ENCODE peak calls at places on chromosome 13, in four cellular contexts. M is body of pancreas, H is Peyer's patch, G is cardiac muscle cell. U is an unnamed sample. For H3K27me3, the result is how much of the 10 kb centered on the place peaks cover.

GRCh38 chr13:44272692-44273091 is 100.9 kb upstream of the SERP2 start:
- DNase-seq in M (no peak), H (no peak), G (peak), U (no peak)

GRCh38 chr13:76723551-76724232 is 162.5 kb downstream of the KCTD12 start:
- DNase-seq in G (peak), M (peak), H (no peak), U (no peak)

GRCh38 chr13:24148414-24149305 is 11.9 kb upstream of the SPATA13 start:
- DNase-seq in H (peak), M (peak), G (peak), U (no peak)

GRCh38 chr13:68888832-68889231 is 1218.8 kb upstream of the ATXN8OS start:
- DNase-seq in M (no peak), H (no peak), G (no peak), U (no peak)

GRCh38 chr13:97567510-97568243 is 133.7 kb downstream of the RAP2A start:
- DNase-seq in G (peak), H (peak), M (peak), U (no peak)

GRCh38 chr13:113548778-113549621 is 35.6 kb upstream of the TFDP1 start:
- DNase-seq in M (no peak), H (peak), G (no peak), U (no peak)

GRCh38 chr13:99085139-99085845 is 107.4 kb upstream of the DOCK9 start:
- DNase-seq in G (no peak), H (no peak), M (peak), U (peak)

GRCh38 chr13:114145256-114145655 is 12.8 kb upstream of the RASA3 start:
- DNase-seq in G (no peak), H (peak), M (no peak), U (no peak)

GRCh38 chr13:102141625-102142472 is 260.0 kb downstream of the FGF14 start:
- DNase-seq in M (no peak), G (peak), H (no peak), U (no peak)

GRCh38 chr13:43805071-43805468 is 18.3 kb upstream of the ENOX1 start:
- DNase-seq in M (no peak), G (peak), H (no peak), U (no peak)

GRCh38 chr13:48492123-48493075 is 40.5 kb downstream of the RCBTB2 start:
- DNase-seq in G (peak), M (peak), H (peak), U (peak)

GRCh38 chr13:33869005-33869404 is 51.1 kb downstream of the RFC3 start:
- DNase-seq in H (no peak), M (no peak), G (no peak), U (no peak)

GRCh38 chr13:40961224-40961623 is 57.9 kb downstream of the ELF1 start:
- DNase-seq in G (no peak), H (no peak), M (no peak), U (no peak)

GRCh38 chr13:110815471-110816204 is 99.2 kb downstream of the ANKRD10 start:
- DNase-seq in M (no peak), G (no peak), H (no peak), U (no peak)

GRCh38 chr13:86383561-86383960 is 584.3 kb upstream of the SLITRK6 start:
- DNase-seq in G (no peak), H (no peak), M (no peak), U (no peak)

GRCh38 chr13:52779028-52779612 is 39.5 kb upstream of the CNMD start:
- DNase-seq in G (no peak), H (no peak), M (no peak), U (no peak)

GRCh38 chr13:34654682-34655081 is 287.4 kb upstream of the NBEA start:
- DNase-seq in G (peak), H (no peak), M (peak), U (no peak)

GRCh38 chr13:91017031-91017668 is 330.3 kb upstream of the MIR17HG start:
- DNase-seq in H (no peak), G (peak), M (peak), U (no peak)

GRCh38 chr13:57946361-57946760 is 314.8 kb downstream of the PCDH17 start:
- DNase-seq in G (peak), M (no peak), H (no peak), U (no peak)

GRCh38 chr13:112725346-112726017 is 35.6 kb downstream of the ATP11A start:
- DNase-seq in G (no peak), M (no peak), H (no peak), U (peak)

GRCh38 chr13:51942189-51942588 is 69.1 kb downstream of the ATP7B start:
- DNase-seq in H (peak), M (no peak), G (no peak), U (peak)

GRCh38 chr13:49869514-49869913 is 66.6 kb downstream of the SPRYD7 start:
- DNase-seq in M (peak), G (peak), H (no peak), U (no peak)

GRCh38 chr13:98549006-98549727 is 27.7 kb downstream of the STK24 start:
- DNase-seq in H (no peak), M (no peak), G (peak), U (no peak)

GRCh38 chr13:48642061-48642460 is 11.7 kb upstream of the CYSLTR2 start:
- DNase-seq in M (no peak), G (no peak), H (no peak), U (no peak)

GRCh38 chr13:111938743-111939142 is 128.2 kb upstream of the SOX1 start:
- DNase-seq in M (no peak), H (no peak), G (no peak), U (no peak)

GRCh38 chr13:51113969-51114368 is 2.9 kb upstream of the C13orf42 start:
- DNase-seq in G (no peak), M (no peak), H (no peak), U (no peak)

GRCh38 chr13:113930711-113931637 is 42.9 kb downstream of the C13orf46 start:
- DNase-seq in H (peak), G (no peak), M (no peak), U (peak)

GRCh38 chr13:60617863-60618733 is 221.1 kb downstream of the TDRD3 start:
- DNase-seq in M (no peak), H (no peak), G (peak), U (no peak)

GRCh38 chr13:50437252-50437651 is 406.2 kb downstream of the DLEU7 start:
- DNase-seq in M (no peak), H (no peak), G (no peak), U (no peak)

GRCh38 chr13:56558698-56559320 is 581.9 kb upstream of the PRR20A start:
- DNase-seq in H (no peak), G (no peak), M (no peak), U (no peak)

GRCh38 chr13:22789027-22789593 is 391.7 kb upstream of the SGCG start:
- DNase-seq in M (no peak), G (no peak), H (no peak), U (no peak)

GRCh38 chr13:99829156-99829555 is 142.4 kb downstream of the ZIC5 start:
- DNase-seq in G (no peak), M (no peak), H (no peak), U (no peak)

DNA sequence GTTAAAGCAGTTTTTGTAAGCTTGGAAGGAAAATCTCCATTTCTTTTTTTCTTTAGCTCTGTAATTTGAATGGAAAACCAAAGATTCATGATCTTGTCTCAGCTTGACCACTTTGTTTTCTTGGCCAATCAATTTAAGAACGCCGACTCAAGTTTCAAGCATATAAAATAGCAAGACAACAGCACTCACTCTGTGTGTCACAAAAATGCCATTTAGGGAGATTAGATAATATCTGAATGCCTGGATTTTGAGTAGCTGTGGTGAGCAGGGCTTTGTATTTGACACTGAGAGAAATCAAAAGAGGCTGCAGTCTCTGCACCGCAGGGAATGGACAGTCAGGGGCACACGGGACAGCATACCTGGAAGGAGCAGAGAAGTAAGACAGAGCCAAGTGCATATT is 209.5 kb upstream of the SLC10A2 start:
- DNase-seq in G (no peak), H (no peak), M (no peak), U (no peak)
- H3K27me3 ChIP-seq in G (under half), H (under half), M (under half), U (under half)

DNA sequence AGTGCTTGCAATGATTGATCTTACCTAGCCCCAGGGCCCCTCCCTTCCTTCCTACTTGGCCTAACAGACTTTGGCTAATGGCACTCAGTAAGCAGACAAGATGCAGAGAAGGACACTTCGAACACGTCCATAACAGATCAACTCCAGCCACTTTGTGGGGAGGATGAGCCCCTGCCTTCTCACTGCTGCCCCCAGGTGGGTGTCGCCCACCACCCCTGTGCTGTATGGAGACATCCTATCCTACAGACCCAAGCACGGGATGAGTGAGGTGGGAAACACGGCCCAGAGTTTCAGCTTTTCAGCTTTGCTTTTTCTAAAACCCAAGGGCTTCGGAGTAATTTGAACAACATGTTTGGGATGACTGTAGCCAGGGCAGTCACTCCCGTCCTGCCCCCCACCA is 5.5 kb downstream of the SLC7A1 start:
- DNase-seq in G (no peak), H (no peak), M (no peak), U (no peak)
- H3K27ac ChIP-seq in G (no peak), H (no peak), M (no peak), U (no peak)

GRCh38 chr13:74796126-74796643 is 662.0 kb upstream of the KLF12 start:
- DNase-seq in H (no peak), G (no peak), M (no peak), U (no peak)
- TF ChIP-seq CTCF in H (no peak), G (no peak), M (no peak), U (no peak)

GRCh38 chr13:28097503-28097902 is 2.9 kb downstream of the FLT3 start:
- DNase-seq in H (no peak), G (no peak), M (no peak), U (no peak)
- H3K27me3 ChIP-seq in H (under half), G (half or more), M (under half), U (under half)

DNA sequence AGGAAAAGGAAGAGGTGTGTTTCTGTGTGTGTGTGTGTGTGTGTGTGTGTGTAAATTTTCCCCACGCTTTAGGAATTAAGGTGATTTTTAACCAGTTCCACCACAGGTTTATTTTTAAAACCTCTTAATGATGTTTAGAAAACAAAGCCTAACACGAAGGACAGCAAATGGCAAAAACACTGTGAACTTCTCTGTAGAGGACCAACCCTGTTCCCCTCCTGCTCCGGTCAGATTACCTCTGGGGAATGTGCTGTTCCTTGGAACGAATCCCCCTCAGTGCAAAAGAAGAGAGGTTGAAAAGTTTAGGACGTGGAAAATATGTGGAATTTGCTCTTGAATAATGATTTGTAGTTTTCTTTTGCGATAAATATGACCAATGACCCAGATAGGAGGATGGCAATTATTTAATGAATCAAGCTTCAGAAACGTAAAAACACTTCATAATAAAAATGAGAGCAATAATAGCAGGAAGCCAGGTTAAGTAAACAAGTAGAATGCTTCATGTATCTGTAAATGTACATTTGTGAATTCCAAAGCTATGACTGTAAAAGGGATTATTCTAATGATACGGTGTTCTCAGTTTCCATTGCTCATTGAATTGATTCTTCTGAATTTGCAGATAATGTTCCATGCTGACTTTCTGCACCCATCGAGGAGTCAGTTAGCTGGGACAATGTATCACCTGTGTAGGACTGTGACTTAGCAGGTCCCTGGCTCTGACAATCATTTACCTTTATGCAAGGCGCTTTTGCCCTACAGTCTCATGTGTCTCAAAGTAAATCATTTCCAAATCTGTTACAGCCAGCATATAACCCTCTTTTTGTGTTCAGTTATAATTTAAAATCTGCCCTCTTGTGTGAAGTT is 266.8 kb downstream of the KLF5 start:
- DNase-seq in H (no peak), M (peak), G (no peak), U (no peak)
- H3K27ac ChIP-seq in H (no peak), M (no peak), G (no peak), U (no peak)

U was measured in CD4-positive, alpha-beta T cell.